ENCODE peak calls at places on chromosomes 6 and 20, in ten cellular contexts. X is NCI-H345; P is left ventricle myocardium superior; D is pulmonary artery endothelial cell; M is dermis microvascular lymphatic vessel endothelial cell; U is amygdala; O is IMR-90; C is naive thymus-derived CD4-positive, alpha-beta T cell; V is GM10248; L is CD4-positive, alpha-beta T cell. G is an unnamed sample.

GRCh38 chr6:169619650-169620049 is 82.2 kb downstream of the WDR27 start:
- DNase-seq in C (no peak), M (no peak), D (no peak), P (no peak), L (no peak), X (peak), V (no peak), O (peak), U (no peak), G (peak)

GRCh38 chr6:127178746-127179145 is 60.3 kb downstream of the RSPO3 start:
- DNase-seq in V (no peak), U (no peak), D (no peak), L (no peak), M (no peak), O (no peak), P (no peak), C (no peak), X (no peak), G (no peak)

GRCh38 chr6:32894085-32895005 is 40.4 kb downstream of the PSMB9 start:
- DNase-seq in P (peak), X (peak), M (peak), U (peak), C (peak), V (peak), O (peak), D (peak), L (peak), G (peak)

GRCh38 chr20:59920944-59921343 is 12.5 kb downstream of the SYCP2 start:
- DNase-seq in D (no peak), V (no peak), M (no peak), P (no peak), O (peak), C (no peak), L (no peak), U (no peak), X (no peak), G (no peak)

GRCh38 chr6:97023982-97024381 is 99.5 kb downstream of the KLHL32 start:
- DNase-seq in C (no peak), O (no peak), X (no peak), L (no peak), U (no peak), D (no peak), P (no peak), V (no peak), M (no peak), G (no peak)

GRCh38 chr20:54691335-54691734 is 215.9 kb downstream of the DOK5 start:
- DNase-seq in M (no peak), U (no peak), O (no peak), V (no peak), P (no peak), C (no peak), L (no peak), D (no peak), X (no peak), G (no peak)

GRCh38 chr20:58623579-58624473 is 27.3 kb upstream of the STX16 start:
- DNase-seq in V (no peak), O (peak), P (peak), M (peak), C (no peak), X (peak), U (peak), D (peak), L (no peak), G (no peak)

GRCh38 chr20:48761023-48761785 is 66.6 kb downstream of the PREX1 start:
- DNase-seq in O (no peak), L (peak), P (no peak), V (no peak), U (no peak), C (peak), M (no peak), X (no peak), D (no peak), G (peak)

GRCh38 chr6:30955367-30956042 is 14.7 kb downstream of the MUCL3 start:
- DNase-seq in U (peak), L (peak), X (no peak), C (peak), M (no peak), V (peak), D (no peak), O (peak), P (peak), G (no peak)

GRCh38 chr6:110625883-110626282 is 149.5 kb upstream of the SLC22A16 start:
- DNase-seq in X (no peak), M (no peak), D (no peak), V (no peak), P (no peak), C (no peak), O (peak), U (no peak), L (no peak), G (no peak)

GRCh38 chr20:5780233-5781217 is 30.3 kb downstream of the SHLD1 start:
- DNase-seq in L (no peak), M (no peak), V (no peak), D (no peak), C (no peak), U (no peak), X (no peak), P (no peak), O (peak), G (no peak)

GRCh38 chr6:37125779-37126553 is 44.0 kb upstream of the PIM1 start:
- DNase-seq in V (no peak), M (no peak), U (no peak), D (no peak), C (no peak), X (no peak), L (no peak), O (no peak), P (no peak), G (no peak)

GRCh38 chr6:73309784-73310502 is 44.1 kb downstream of the DPPA5 start:
- DNase-seq in D (no peak), C (no peak), M (no peak), L (peak), X (peak), V (peak), O (peak), P (peak), U (peak), G (peak)

GRCh38 chr20:5282561-5282960 is 34.2 kb downstream of the PROKR2 start:
- DNase-seq in O (no peak), X (no peak), U (no peak), D (no peak), V (no peak), L (no peak), M (no peak), C (no peak), P (no peak), G (no peak)

GRCh38 chr6:166750125-166750793 is 123.2 kb upstream of the RPS6KA2 start:
- DNase-seq in X (no peak), M (no peak), D (no peak), P (no peak), V (no peak), O (peak), C (no peak), L (no peak), U (no peak), G (no peak)

GRCh38 chr6:99993533-99994251 is at the start of gene MCHR2:
- DNase-seq in U (no peak), V (no peak), L (no peak), O (no peak), X (no peak), D (no peak), P (no peak), C (no peak), M (no peak), G (no peak)

GRCh38 chr20:9241232-9241692 is 172.4 kb downstream of the PLCB4 start:
- DNase-seq in C (no peak), O (peak), V (no peak), M (peak), X (no peak), P (no peak), L (no peak), D (peak), U (no peak), G (no peak)

GRCh38 chr6:22752522-22752921 is 183.2 kb downstream of the HDGFL1 start:
- DNase-seq in M (no peak), U (no peak), C (no peak), X (no peak), D (no peak), O (no peak), V (no peak), L (no peak), P (no peak), G (no peak)

GRCh38 chr20:62549499-62550086 is 73.8 kb upstream of the GATA5 start:
- DNase-seq in O (no peak), L (no peak), X (no peak), M (no peak), D (no peak), P (peak), U (no peak), C (no peak), V (no peak), G (no peak)

GRCh38 chr6:88748141-88748540 is 215.3 kb downstream of the RNGTT start:
- DNase-seq in M (no peak), D (no peak), V (no peak), C (no peak), X (no peak), O (peak), P (no peak), U (no peak), L (no peak), G (no peak)

GRCh38 chr20:41135187-41135887 is 2.0 kb upstream of the PLCG1 start:
- DNase-seq in P (peak), X (peak), C (peak), V (peak), L (peak), O (peak), U (no peak), D (no peak), M (no peak), G (peak)

GRCh38 chr6:143842902-143843688 is at the start of gene LTV1:
- DNase-seq in O (peak), X (peak), C (peak), L (peak), U (peak), P (peak), D (peak), V (peak), M (peak), G (peak)

GRCh38 chr6:147515327-147515726 is 6.8 kb downstream of the SAMD5 start:
- DNase-seq in M (no peak), L (no peak), U (no peak), D (no peak), O (no peak), V (no peak), X (no peak), P (no peak), C (no peak), G (no peak)

GRCh38 chr6:117870477-117871243 is 36.4 kb upstream of the SLC35F1 start:
- DNase-seq in V (no peak), O (no peak), C (no peak), D (no peak), L (no peak), M (no peak), P (no peak), X (no peak), U (no peak), G (no peak)

GRCh38 chr6:83868639-83869038 is 9.2 kb downstream of the CYB5R4 start:
- DNase-seq in V (no peak), U (no peak), C (no peak), L (no peak), M (no peak), X (no peak), P (no peak), D (no peak), O (peak), G (no peak)

GRCh38 chr6:105212587-105212986 is 32.8 kb upstream of the POPDC3 start:
- DNase-seq in O (no peak), C (no peak), X (no peak), U (no peak), M (no peak), L (no peak), D (no peak), P (no peak), V (no peak), G (no peak)

GRCh38 chr20:56350842-56351241 is 7.9 kb upstream of the FAM210B start:
- DNase-seq in U (no peak), D (no peak), V (no peak), C (no peak), M (no peak), L (no peak), O (peak), X (no peak), P (no peak), G (no peak)

GRCh38 chr6:106511274-106512047 is 117.8 kb downstream of the RTN4IP1 start:
- DNase-seq in C (peak), P (no peak), O (no peak), X (peak), V (peak), U (no peak), M (no peak), D (no peak), L (peak), G (no peak)

GRCh38 chr6:168495636-168496035 is 54.7 kb downstream of the SMOC2 start:
- DNase-seq in C (no peak), L (no peak), P (no peak), M (no peak), X (no peak), V (no peak), O (no peak), U (no peak), D (no peak), G (no peak)

GRCh38 chr6:26270121-26270861 is 94.7 kb upstream of the BTN3A2 start:
- DNase-seq in D (no peak), V (no peak), L (no peak), P (no peak), O (no peak), X (peak), C (peak), U (no peak), M (no peak), G (peak)

GRCh38 chr20:61355585-61355984 is 103.5 kb downstream of the CDH4 start:
- DNase-seq in X (no peak), L (no peak), P (no peak), M (no peak), U (no peak), C (no peak), V (no peak), O (no peak), D (no peak), G (no peak)

GRCh38 chr6:137043710-137044365 is 927 bp downstream of the IL20RA start:
- DNase-seq in U (no peak), M (no peak), V (peak), L (no peak), P (peak), X (peak), O (peak), D (no peak), C (no peak), G (no peak)

GRCh38 chr6:15793288-15793687 is 130.5 kb upstream of the DTNBP1 start:
- DNase-seq in X (no peak), V (no peak), L (no peak), P (no peak), D (no peak), O (peak), C (no peak), M (no peak), U (no peak), G (no peak)

GRCh38 chr6:29764422-29765196 is 41.4 kb downstream of the HLA-F start:
- DNase-seq in D (no peak), M (no peak), L (no peak), V (no peak), U (no peak), O (no peak), C (no peak), X (no peak), P (no peak), G (no peak)

GRCh38 chr6:12572884-12573824 is 143.4 kb upstream of the PHACTR1 start:
- DNase-seq in V (no peak), L (no peak), U (no peak), O (peak), P (no peak), D (peak), M (peak), X (no peak), C (no peak), G (no peak)

GRCh38 chr6:155770313-155770712 is 314.7 kb upstream of the NOX3 start:
- DNase-seq in U (no peak), V (no peak), O (no peak), D (no peak), L (no peak), C (no peak), X (no peak), P (no peak), M (no peak), G (no peak)

G was measured in Jurkat, Clone E6-1.